ENCODE peak calls at places on chromosome 13, in eight cellular contexts. Z is A172; V is tibial nerve; G is T-helper 2 cell; C is GM03348; W is T-helper 1 cell; L is stimulated activated naive B cell treated with anti-CD40 and anti-IgM and Interleukin-4, amounts not matched to agents 10 μg/mL and 1 μg/mL and 100 μg/mL, for 72 hours; Y is cardiac muscle cell. D is an unnamed sample.

GRCh38 chr13:25934127-25934526 is 117.7 kb downstream of the SHISA2 start:
- DNase-seq in V (no peak), L (no peak), G (no peak), W (no peak), C (no peak), Z (no peak), Y (no peak), D (no peak)

GRCh38 chr13:23969672-23970071 is 72.4 kb upstream of the C1QTNF9B start:
- DNase-seq in C (peak; percentile 47), Y (peak; percentile 86), W (no peak), Z (no peak), L (no peak), G (no peak), V (no peak), D (no peak)

GRCh38 chr13:63409791-63410351 is 1994.2 kb upstream of the PCDH20 start:
- DNase-seq in Z (no peak), C (no peak), L (no peak), Y (no peak), G (no peak), V (no peak), W (no peak), D (no peak)

GRCh38 chr13:42981853-42982252 is 10.2 kb downstream of the EPSTI1 start:
- DNase-seq in V (no peak), W (no peak), Z (no peak), L (no peak), G (no peak), Y (no peak), C (no peak), D (no peak)

GRCh38 chr13:40233731-40234195 is 432.7 kb downstream of the FOXO1 start:
- DNase-seq in G (no peak), L (no peak), V (no peak), Y (no peak), Z (no peak), W (no peak), C (no peak), D (no peak)

GRCh38 chr13:95117092-95117491 is 184.2 kb downstream of the ABCC4 start:
- DNase-seq in G (no peak), V (no peak), W (no peak), C (no peak), L (no peak), Y (no peak), Z (peak; percentile 28), D (no peak)

GRCh38 chr13:33206425-33206824 is 79.1 kb downstream of the STARD13 start:
- DNase-seq in L (no peak), G (no peak), C (no peak), V (no peak), Z (no peak), W (no peak), Y (no peak), D (no peak)

GRCh38 chr13:92829930-92830329 is 396.7 kb upstream of the GPC6 start:
- DNase-seq in Y (no peak), C (no peak), L (no peak), G (no peak), V (no peak), W (no peak), Z (no peak), D (no peak)

GRCh38 chr13:31896427-31896826 is 135.1 kb upstream of the FRY start:
- DNase-seq in Y (peak; percentile 76), L (no peak), C (peak; percentile 82), V (peak; percentile 20), Z (peak; percentile 58), G (no peak), W (no peak), D (no peak)

GRCh38 chr13:25864116-25864515 is 187.7 kb downstream of the SHISA2 start:
- DNase-seq in V (no peak), C (no peak), L (no peak), W (no peak), Z (no peak), G (no peak), Y (no peak), D (no peak)

GRCh38 chr13:75687145-75687763 is 51.1 kb downstream of the LMO7 start:
- DNase-seq in W (no peak), L (no peak), V (no peak), Z (peak; percentile 44), Y (peak; percentile 62), G (no peak), C (peak; percentile 33), D (peak; percentile 34)

GRCh38 chr13:23411706-23412105 is 21.8 kb downstream of the SACS start:
- DNase-seq in W (no peak), Z (no peak), Y (no peak), V (no peak), G (no peak), L (no peak), C (no peak), D (no peak)

GRCh38 chr13:63691474-63691873 is 2275.8 kb upstream of the PCDH20 start:
- DNase-seq in L (no peak), G (no peak), Z (no peak), W (no peak), Y (no peak), C (no peak), V (no peak), D (peak; percentile 50)

GRCh38 chr13:40566811-40567210 is 99.6 kb downstream of the FOXO1 start:
- DNase-seq in W (no peak), L (no peak), V (no peak), Z (no peak), Y (no peak), C (no peak), G (no peak), D (no peak)

GRCh38 chr13:54859827-54860226 is 1831.2 kb downstream of the OLFM4 start:
- DNase-seq in Y (no peak), Z (peak; percentile 16), G (no peak), V (no peak), L (no peak), C (no peak), W (no peak), D (no peak)